ENCODE peak calls at places on chromosomes 7 and 10, in six cellular contexts. S, U, H, W, O and G are unnamed samples.

GRCh38 chr7:42700376-42701327 is 211.2 kb downstream of the C7orf25 start:
- DNase-seq in H (no peak), W (peak), U (no peak), S (no peak), O (no peak), G (no peak)

GRCh38 chr7:117803476-117803875 is 69.8 kb downstream of the CTTNBP2 start:
- DNase-seq in S (no peak), O (no peak), U (no peak), H (no peak), W (no peak), G (no peak)

GRCh38 chr10:21173964-21174669 is 277.0 kb upstream of the NEBL start:
- DNase-seq in H (no peak), O (no peak), S (no peak), U (no peak), W (peak), G (no peak)

GRCh38 chr10:71608863-71609768 is 110.5 kb downstream of the C10orf105 start:
- DNase-seq in U (peak), W (peak), S (peak), O (peak), H (peak), G (no peak)

GRCh38 chr7:8119228-8119627 is 142.7 kb downstream of the ICA1 start:
- DNase-seq in U (no peak), O (no peak), H (no peak), W (no peak), S (no peak), G (no peak)

GRCh38 chr7:30911561-30911969 is at the start of gene AQP1:
- DNase-seq in O (peak), W (no peak), S (peak), U (no peak), H (no peak), G (no peak)

GRCh38 chr7:142812437-142813215 is 41.9 kb downstream of the PRSS2 start:
- DNase-seq in U (no peak), H (no peak), O (no peak), W (no peak), S (no peak), G (no peak)

GRCh38 chr7:36441344-36442022 is 51.8 kb downstream of the ANLN start:
- DNase-seq in S (no peak), O (no peak), H (no peak), W (no peak), U (no peak), G (no peak)

GRCh38 chr10:62632071-62632809 is 172.3 kb upstream of the ADO start:
- DNase-seq in H (peak), S (no peak), O (peak), U (peak), W (no peak), G (no peak)

GRCh38 chr7:17043012-17043877 is 161.5 kb upstream of the AGR3 start:
- DNase-seq in H (no peak), U (no peak), S (no peak), O (no peak), W (no peak), G (no peak)

GRCh38 chr7:27359737-27360136 is 117.1 kb downstream of the EVX1 start:
- DNase-seq in U (no peak), O (no peak), S (no peak), W (no peak), H (no peak), G (no peak)

GRCh38 chr10:31756131-31757119 is 172.2 kb downstream of the ARHGAP12 start:
- DNase-seq in H (no peak), S (no peak), U (no peak), W (no peak), O (no peak), G (no peak)

GRCh38 chr7:1814089-1814811 is 144.2 kb downstream of the ELFN1 start:
- DNase-seq in S (no peak), O (no peak), W (peak), U (no peak), H (no peak), G (no peak)

GRCh38 chr7:115124409-115124939 is 202.6 kb downstream of the MDFIC start:
- DNase-seq in H (no peak), W (no peak), O (no peak), U (no peak), S (no peak), G (no peak)

GRCh38 chr7:43465581-43466554 is 117.0 kb upstream of the STK17A start:
- DNase-seq in W (no peak), S (no peak), H (no peak), U (no peak), O (no peak), G (no peak)

GRCh38 chr7:143477501-143478150 is at the start of gene TAS2R41:
- DNase-seq in S (no peak), W (no peak), H (no peak), U (no peak), O (no peak), G (no peak)

GRCh38 chr7:127932496-127932895 is 98.7 kb downstream of the LRRC4 start:
- DNase-seq in W (no peak), S (no peak), O (no peak), H (no peak), U (no peak), G (no peak)

GRCh38 chr7:100247152-100247757 is 27.5 kb downstream of the PVRIG start:
- DNase-seq in U (peak), W (peak), H (no peak), S (no peak), O (no peak), G (peak)

GRCh38 chr10:978826-979421 is 9.3 kb upstream of the GTPBP4 start:
- DNase-seq in H (no peak), W (no peak), U (no peak), S (no peak), O (no peak), G (no peak)

GRCh38 chr10:72201293-72201692 is 14.5 kb upstream of the ANAPC16 start:
- DNase-seq in O (no peak), U (no peak), S (no peak), H (no peak), W (no peak), G (no peak)

GRCh38 chr7:33091111-33091531 is 18.1 kb downstream of the RP9 start:
- DNase-seq in U (no peak), W (no peak), S (no peak), O (no peak), H (no peak), G (no peak)

GRCh38 chr10:83592337-83592935 is 546.9 kb upstream of the GHITM start:
- DNase-seq in O (no peak), W (no peak), H (no peak), U (no peak), S (no peak), G (no peak)

GRCh38 chr7:80039255-80039884 is 95.3 kb upstream of the GNAI1 start:
- DNase-seq in O (no peak), U (no peak), W (no peak), S (no peak), H (no peak), G (no peak)

GRCh38 chr10:61836233-61836887 is 65.1 kb upstream of the ARID5B start:
- DNase-seq in O (no peak), U (no peak), H (no peak), W (no peak), S (no peak), G (no peak)

GRCh38 chr10:50440489-50440888 is 183.3 kb downstream of the SGMS1 start:
- DNase-seq in H (no peak), S (no peak), W (no peak), U (no peak), O (no peak), G (no peak)

GRCh38 chr10:4532467-4532866 is 293.5 kb upstream of the AKR1E2 start:
- DNase-seq in U (no peak), O (no peak), H (no peak), S (no peak), W (no peak), G (no peak)

GRCh38 chr7:34087892-34088891 is 182.9 kb downstream of the BMPER start:
- DNase-seq in S (no peak), W (peak), O (no peak), H (no peak), U (no peak), G (no peak)

GRCh38 chr10:118369806-118370205 is 27.7 kb upstream of the FAM204A start:
- DNase-seq in O (no peak), S (no peak), W (no peak), H (no peak), U (no peak), G (no peak)

GRCh38 chr10:38045129-38045528 is 34.7 kb downstream of the ZNF33A start:
- DNase-seq in S (no peak), W (no peak), O (no peak), H (no peak), U (no peak), G (no peak)

GRCh38 chr7:140232959-140233649 is 56.3 kb upstream of the KDM7A start:
- DNase-seq in W (no peak), S (no peak), U (no peak), H (no peak), O (no peak), G (no peak)
- H3K27ac ChIP-seq in W (peak), S (no peak), U (no peak), H (no peak), O (no peak), G (no peak)

GRCh38 chr10:69087600-69088470 is at the start of gene SRGN:
- DNase-seq in O (peak), S (peak), W (peak), H (peak), U (peak), G (no peak)
- H3K27ac ChIP-seq in O (peak), S (peak), W (peak), H (peak), U (peak), G (peak)

GRCh38 chr10:68077026-68077425 is 1.9 kb upstream of the HERC4 start:
- DNase-seq in O (no peak), S (no peak), U (no peak), W (no peak), H (no peak), G (no peak)

GRCh38 chr10:68075550-68076004 is 494 bp upstream of the HERC4 start:
- DNase-seq in O (no peak), S (no peak), U (no peak), H (no peak), W (no peak), G (no peak)

GRCh38 chr10:68073631-68074403 is 1.3 kb downstream of the HERC4 start:
- DNase-seq in S (no peak), U (no peak), W (no peak), O (no peak), H (no peak), G (no peak)

GRCh38 chr10:68074775-68075549 is at the start of gene HERC4:
- DNase-seq in H (peak), O (peak), S (peak), U (peak), W (peak), G (no peak)

DNA sequence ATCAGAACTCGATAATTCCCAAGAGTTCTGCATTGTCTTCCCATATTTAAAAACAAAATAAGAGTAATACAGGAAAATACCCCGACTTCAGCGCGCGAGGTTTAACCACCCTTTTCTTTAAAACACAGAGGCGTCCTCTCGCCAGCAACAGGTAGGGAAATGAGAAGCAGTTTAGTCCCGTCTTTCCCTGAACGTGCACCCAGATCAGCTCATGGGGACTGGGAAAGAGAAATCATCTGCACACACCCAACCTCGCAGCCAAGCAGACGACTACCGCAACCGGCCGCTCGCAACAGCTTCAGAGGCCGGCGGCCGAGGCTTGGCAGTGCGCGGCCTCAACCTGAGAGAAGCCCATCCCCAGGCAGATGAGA is 694 bp downstream of the HERC4 start:
- DNase-seq in H (peak), U (no peak), W (no peak), S (no peak), O (no peak), G (no peak)
- H3K27ac ChIP-seq in H (peak), U (peak), W (peak), S (peak), O (peak), G (peak)

DNA sequence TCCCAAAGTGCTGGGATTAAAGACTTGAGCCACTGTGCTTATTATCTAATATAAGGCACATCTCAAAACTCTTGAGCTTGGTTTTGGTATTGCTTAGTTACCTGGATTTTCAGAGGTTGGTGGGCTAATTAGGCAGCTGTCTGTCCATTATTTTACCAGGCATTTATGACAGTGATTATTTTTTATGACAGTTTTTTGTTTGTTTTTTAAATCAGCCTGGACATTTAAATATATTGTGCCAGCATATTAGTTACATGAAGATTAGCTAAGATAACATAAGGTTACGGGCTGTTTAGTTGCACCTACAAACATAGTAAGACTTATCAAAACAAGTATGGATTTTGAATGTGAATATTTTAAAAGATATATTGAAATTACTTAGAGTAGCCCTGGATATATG is 2.6 kb upstream of the ZRANB1 start:
- DNase-seq in S (no peak), H (no peak), W (no peak), U (no peak), O (no peak), G (no peak)
- H3K27ac ChIP-seq in S (no peak), H (no peak), W (no peak), U (peak), O (no peak), G (no peak)

DNA sequence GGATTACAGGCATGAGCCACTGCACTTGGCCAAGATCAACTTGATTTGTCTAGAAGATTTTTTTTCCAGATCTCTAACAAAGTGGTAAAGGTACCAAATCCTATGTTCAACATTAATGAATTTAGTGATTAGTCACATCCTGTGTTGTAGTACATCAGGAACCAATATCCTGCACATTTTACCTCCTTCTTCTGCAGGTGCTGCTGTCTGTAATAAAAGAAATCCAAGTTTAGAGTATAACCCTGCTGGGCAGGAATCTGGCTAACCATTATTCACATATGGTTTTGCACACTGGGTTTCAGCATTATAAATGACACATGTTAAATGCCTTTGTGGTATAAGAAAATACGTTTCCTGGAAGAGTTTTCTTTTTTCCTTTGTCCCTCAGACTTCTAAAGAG is 10.8 kb downstream of the PARD3 start:
- DNase-seq in H (no peak), S (no peak), W (no peak), U (no peak), O (no peak), G (no peak)
- H3K27ac ChIP-seq in H (no peak), S (no peak), W (no peak), U (no peak), O (no peak), G (no peak)

DNA sequence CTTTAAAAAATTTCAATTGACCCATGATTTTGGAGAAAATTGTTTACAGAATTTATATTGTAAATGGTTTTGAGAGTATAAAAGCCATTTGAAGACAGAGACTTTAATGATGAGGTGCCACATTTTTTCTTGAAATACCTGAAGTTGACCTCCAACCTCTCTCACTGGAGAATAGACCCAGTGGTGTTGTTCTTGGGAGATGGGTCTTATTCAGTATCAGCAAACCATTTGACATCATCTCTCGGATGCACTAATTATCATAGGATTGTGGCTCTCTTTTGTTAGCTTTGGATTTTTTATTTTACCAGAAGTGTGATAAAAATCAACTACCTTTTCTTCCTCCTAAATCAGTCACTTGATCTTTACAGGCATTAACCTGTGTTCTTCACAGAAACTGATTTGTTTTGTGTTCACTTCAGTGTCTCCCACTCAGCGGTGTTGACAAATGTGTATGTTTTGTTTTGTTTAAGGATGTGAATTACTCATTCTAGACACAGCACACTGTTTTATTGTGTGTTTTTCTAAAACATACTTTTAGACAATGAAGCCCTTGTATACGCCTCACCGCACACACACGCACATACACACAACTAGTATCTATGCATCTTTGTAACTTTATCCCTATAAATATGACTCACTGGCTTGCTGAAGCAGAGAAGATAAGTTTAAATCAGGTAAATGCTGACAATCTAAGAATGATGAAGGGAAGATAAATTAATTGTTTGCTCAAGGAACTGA is 455.6 kb downstream of the INHBA start:
- DNase-seq in U (no peak), S (no peak), H (no peak), W (no peak), O (no peak), G (peak)
- H3K27ac ChIP-seq in U (no peak), S (no peak), H (no peak), W (no peak), O (no peak), G (peak)

DNA sequence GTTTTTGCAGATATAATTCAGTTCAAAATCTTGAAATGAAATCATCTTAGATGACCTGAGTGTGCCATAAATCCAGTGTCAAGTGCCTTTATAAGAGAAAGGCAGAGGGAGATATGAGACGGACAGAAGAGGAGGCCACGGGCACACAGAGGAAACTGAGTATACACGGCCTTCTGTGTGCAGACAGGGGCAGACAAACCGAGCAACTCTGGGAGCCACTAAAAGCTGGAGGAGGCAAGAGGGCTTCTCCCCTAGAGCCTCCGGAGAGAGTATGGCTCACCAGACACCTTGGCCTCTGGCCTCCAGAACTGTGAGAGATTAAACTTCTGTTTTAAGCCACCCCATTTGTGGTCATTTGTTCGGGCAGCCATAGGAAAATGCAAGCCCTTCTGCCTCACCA is 12.6 kb downstream of the TSPAN15 start:
- DNase-seq in H (no peak), W (no peak), U (no peak), O (no peak), S (no peak), G (no peak)
- H3K27ac ChIP-seq in H (no peak), W (peak), U (peak), O (peak), S (peak), G (peak)